ENCODE peak calls at places on chromosome 17, in four cellular contexts. M is bronchial epithelial cell, Z is fibroblast of pulmonary artery, P is endothelial cell. F is an unnamed sample.

GRCh38 chr17:77684803-77685580 is 273.5 kb upstream of the TNRC6C start:
- DNase-seq in M (no peak), Z (no peak), P (no peak), F (no peak)

GRCh38 chr17:77555741-77556291 is 402.7 kb upstream of the TNRC6C start:
- DNase-seq in P (no peak), M (no peak), Z (peak; percentile 20), F (no peak)

GRCh38 chr17:66567234-66568170 is 265.1 kb downstream of the PRKCA start:
- DNase-seq in Z (peak; percentile 90), P (peak; percentile 84), M (peak; percentile 66), F (peak; percentile 90)

GRCh38 chr17:79572136-79572915 is 38.5 kb downstream of the RBFOX3 start:
- DNase-seq in P (no peak), Z (no peak), M (no peak), F (no peak)

GRCh38 chr17:19897108-19897854 is 29.5 kb upstream of the ULK2 start:
- DNase-seq in P (no peak), M (peak; percentile 16), Z (peak; percentile 48), F (no peak)

GRCh38 chr17:79104898-79105600 is 30.4 kb downstream of the ENGASE start:
- DNase-seq in P (no peak), Z (no peak), M (no peak), F (peak; percentile 49)

GRCh38 chr17:49722066-49722465 is 14.3 kb upstream of the SLC35B1 start:
- DNase-seq in P (no peak), M (no peak), Z (no peak), F (no peak)

GRCh38 chr17:40086150-40087044 is 14.0 kb downstream of the NR1D1 start:
- DNase-seq in P (peak; percentile 78), M (no peak), Z (peak; percentile 56), F (peak; percentile 83)

GRCh38 chr17:81582341-81582740 is 30.2 kb upstream of the FAAP100 start:
- DNase-seq in M (no peak), P (no peak), Z (peak; percentile 30), F (no peak)

GRCh38 chr17:60330731-60331130 is 61.2 kb downstream of the USP32 start:
- DNase-seq in P (no peak), M (no peak), Z (peak; percentile 54), F (no peak)

GRCh38 chr17:38430316-38430715 is 2.1 kb downstream of the ARHGAP23 start:
- DNase-seq in Z (peak; percentile 74), P (no peak), M (no peak), F (no peak)

GRCh38 chr17:50027639-50028206 is 28.2 kb upstream of the ITGA3 start:
- DNase-seq in Z (peak; percentile 93), M (peak; percentile 99), P (no peak), F (no peak)

GRCh38 chr17:11598274-11599221 is at the start of gene DNAH9:
- DNase-seq in Z (peak; percentile 47), M (peak; percentile 64), P (no peak), F (peak; percentile 98)

GRCh38 chr17:62735027-62735651 is 73.0 kb downstream of the MARCHF10 start:
- DNase-seq in Z (no peak), P (no peak), M (peak; percentile 34), F (no peak)

GRCh38 chr17:77194179-77194578 is 53.4 kb downstream of the SEC14L1 start:
- DNase-seq in Z (no peak), P (no peak), M (no peak), F (no peak)

GRCh38 chr17:37117743-37118142 is 169.0 kb downstream of the AATF start:
- DNase-seq in P (no peak), M (no peak), Z (no peak), F (no peak)

GRCh38 chr17:71765437-71765836 is 355.4 kb upstream of the SOX9 start:
- DNase-seq in M (no peak), P (no peak), Z (no peak), F (no peak)

GRCh38 chr17:77487677-77488530 is 347.1 kb downstream of the SEC14L1 start:
- DNase-seq in M (no peak), Z (no peak), P (no peak), F (no peak)

GRCh38 chr17:17732444-17732843 is 51.2 kb downstream of the RAI1 start:
- DNase-seq in M (no peak), P (no peak), Z (no peak), F (no peak)

GRCh38 chr17:60392845-60393702 is 1.1 kb upstream of the USP32 start:
- DNase-seq in M (peak; percentile 47), Z (peak; percentile 79), P (peak; percentile 5), F (peak; percentile 21)

GRCh38 chr17:81043725-81044427 is 8.9 kb downstream of the BAIAP2 start:
- DNase-seq in Z (no peak), P (no peak), M (peak; percentile 79), F (no peak)

GRCh38 chr17:41736983-41737679 is 2.7 kb upstream of the HAP1 start:
- DNase-seq in M (no peak), P (no peak), Z (no peak), F (no peak)

GRCh38 chr17:40209404-40210093 is 9.6 kb upstream of the WIPF2 start:
- DNase-seq in P (no peak), Z (no peak), M (no peak), F (no peak)

GRCh38 chr17:41624208-41625101 is at the start of gene KRT17:
- DNase-seq in M (peak; percentile 98), P (no peak), Z (no peak), F (no peak)

GRCh38 chr17:21129023-21129681 is 2.4 kb downstream of the DHRS7B start:
- DNase-seq in Z (peak; percentile 76), M (peak; percentile 23), P (peak; percentile 34), F (peak; percentile 36)
- TF ChIP-seq CTCF in Z (peak; percentile 64), M (peak; percentile 34), P (no peak), F (peak; percentile 42)

GRCh38 chr17:22305356-22306071 is 613.2 kb downstream of the KCNJ18 start:
- DNase-seq in Z (no peak), P (no peak), M (no peak), F (no peak)

DNA sequence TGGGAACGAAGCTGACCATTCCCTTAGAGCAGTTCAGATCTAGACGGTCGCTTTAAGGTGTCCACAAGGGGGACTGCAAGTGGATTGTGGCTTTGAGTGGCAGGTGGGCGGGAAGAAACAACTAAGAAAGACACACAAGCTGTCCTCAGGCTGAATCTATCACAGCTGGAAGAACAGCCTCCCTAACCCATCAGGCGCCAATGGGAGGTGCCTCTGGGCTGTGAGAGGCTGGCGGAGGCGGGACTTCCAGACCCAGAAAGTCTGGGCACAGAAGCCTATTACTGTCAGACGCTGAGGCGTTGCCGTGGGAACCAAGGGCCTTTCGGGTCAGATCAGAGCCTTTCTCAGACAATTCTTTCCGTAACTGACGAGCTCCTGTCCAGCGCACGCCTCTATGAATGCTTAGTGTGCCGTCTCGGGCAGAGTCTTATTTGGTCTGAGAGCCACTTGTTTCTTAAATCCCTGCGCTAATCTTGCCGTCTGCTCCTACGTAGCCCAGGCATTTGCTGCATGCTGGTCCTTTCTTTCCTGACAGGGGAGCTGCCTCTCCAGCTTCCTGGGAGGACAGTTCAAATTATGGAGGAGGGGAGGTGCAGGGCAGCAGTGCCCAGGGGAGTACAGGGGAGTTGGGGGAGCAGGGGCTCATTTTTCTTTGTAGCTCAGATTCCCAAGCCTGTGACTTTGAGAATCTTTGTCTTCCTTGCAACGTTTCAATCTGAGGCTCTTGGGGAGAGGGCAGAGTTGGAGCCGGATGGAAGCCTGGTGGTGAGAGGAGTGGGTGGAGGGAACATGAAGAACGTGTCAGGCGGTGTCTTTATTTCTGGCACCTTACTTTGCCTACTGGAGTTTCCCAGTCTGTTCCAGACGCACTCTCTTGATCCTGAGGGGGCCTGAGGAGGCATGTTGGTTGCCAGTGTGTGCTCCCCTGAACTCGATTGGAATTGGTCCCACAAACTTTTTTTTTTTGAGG is 618.7 kb downstream of the KCNJ18 start:
- DNase-seq in P (no peak), Z (no peak), M (no peak), F (peak; percentile 43)
- TF ChIP-seq CTCF in P (no peak), Z (no peak), M (no peak), F (no peak)

GRCh38 chr17:54891176-54891821 is 9.4 kb upstream of the TOM1L1 start:
- DNase-seq in M (peak; percentile 62), Z (peak; percentile 76), P (peak; percentile 23), F (peak; percentile 35)
- TF ChIP-seq CTCF in M (peak; percentile 36), Z (peak; percentile 43), P (peak; percentile 56), F (peak; percentile 25)

DNA sequence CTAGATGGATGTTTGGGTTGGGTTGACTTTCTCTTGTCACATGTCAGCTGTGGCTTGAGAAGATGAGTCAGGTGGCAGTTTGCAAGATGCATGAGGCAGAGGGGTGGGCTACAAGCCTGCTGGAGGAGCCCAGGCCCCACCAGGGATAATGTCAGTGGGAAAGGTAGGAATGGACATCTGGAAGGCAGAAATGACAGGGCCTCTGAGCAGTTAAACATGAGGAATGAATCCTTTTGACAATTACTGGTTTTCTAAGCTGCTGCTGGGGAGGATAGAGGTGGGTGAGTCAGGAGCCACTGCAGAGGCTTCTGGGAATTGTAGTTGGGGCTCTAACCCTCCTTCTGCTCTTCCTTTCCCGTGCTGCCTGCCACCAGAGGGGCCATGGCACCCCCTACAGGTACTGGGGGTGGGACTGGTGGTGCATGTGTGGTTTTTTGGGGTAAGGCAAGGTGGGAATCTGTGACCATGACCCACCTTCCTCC is 15.7 kb downstream of the SLC52A1 start:
- DNase-seq in Z (no peak), P (no peak), M (no peak), F (peak; percentile 42)
- TF ChIP-seq CTCF in Z (no peak), P (no peak), M (no peak), F (peak; percentile 50)

GRCh38 chr17:45129426-45129939 is 2.8 kb downstream of the PLCD3 start:
- DNase-seq in M (no peak), P (no peak), Z (no peak), F (peak; percentile 98)
- TF ChIP-seq CTCF in M (no peak), P (no peak), Z (no peak), F (peak; percentile 0)

GRCh38 chr17:69724236-69724635 is 309.7 kb downstream of the MAP2K6 start:
- DNase-seq in Z (no peak), M (no peak), P (no peak), F (no peak)

GRCh38 chr17:69725125-69725524 is 310.6 kb downstream of the MAP2K6 start:
- DNase-seq in Z (no peak), P (no peak), M (no peak), F (no peak)

GRCh38 chr17:69722518-69722917 is 308.0 kb downstream of the MAP2K6 start:
- DNase-seq in Z (no peak), P (no peak), M (no peak), F (no peak)

GRCh38 chr17:69723316-69723715 is 308.8 kb downstream of the MAP2K6 start:
- DNase-seq in M (no peak), Z (no peak), P (no peak), F (no peak)

GRCh38 chr17:69723741-69724140 is 309.2 kb downstream of the MAP2K6 start:
- DNase-seq in P (no peak), Z (peak; percentile 21), M (peak; percentile 49), F (no peak)
- TF ChIP-seq CTCF in P (no peak), Z (peak; percentile 22), M (peak; percentile 58), F (peak; percentile 40)

GRCh38 chr17:58281511-58282011 is 826 bp upstream of the MPO start:
- DNase-seq in M (no peak), P (no peak), Z (no peak), F (peak; percentile 43)
- TF ChIP-seq CTCF in M (no peak), P (no peak), Z (no peak), F (no peak)

F was measured in WERI-Rb-1.